ENCODE peak calls at places on chromosomes 1 and 21, in eight cellular contexts. B, I, M, Y, V, G, K and W are unnamed samples.
A peak's percentile ranks its signal among the peaks of the same experiment; 100 is the strongest.

GRCh38 chr21:43298546-43299440 is 128.1 kb downstream of the SIK1 start:
- DNase-seq in G (no peak), M (no peak), V (no peak), I (no peak), K (no peak), Y (no peak), B (no peak), W (no peak)

GRCh38 chr1:3543076-3544049 is 67.9 kb downstream of the MEGF6 start:
- DNase-seq in Y (peak; percentile 82), M (no peak), I (peak; percentile 88), G (no peak), K (no peak), V (no peak), B (peak; percentile 88), W (no peak)

GRCh38 chr1:223714421-223714724 is 2.0 kb downstream of the CAPN2 start:
- DNase-seq in B (no peak), K (no peak), Y (no peak), M (no peak), G (no peak), I (no peak), V (no peak), W (no peak)

GRCh38 chr21:42542596-42542995 is 28.9 kb downstream of the SLC37A1 start:
- DNase-seq in G (no peak), K (no peak), M (no peak), V (no peak), B (no peak), Y (no peak), I (no peak), W (no peak)

GRCh38 chr1:202245391-202245790 is 51.8 kb downstream of the LGR6 start:
- DNase-seq in I (no peak), K (no peak), Y (no peak), V (no peak), B (no peak), G (peak; percentile 7), M (no peak), W (no peak)

GRCh38 chr1:237507005-237507404 is 383.7 kb downstream of the ZP4 start:
- DNase-seq in Y (no peak), B (no peak), G (no peak), M (no peak), V (no peak), K (no peak), I (no peak), W (no peak)

GRCh38 chr1:161173711-161174110 is 3.6 kb downstream of the B4GALT3 start:
- DNase-seq in M (no peak), G (no peak), Y (no peak), V (no peak), K (no peak), I (no peak), B (no peak), W (no peak)

GRCh38 chr1:70504821-70505193 is 93.7 kb downstream of the CTH start:
- DNase-seq in K (no peak), V (no peak), I (no peak), M (no peak), Y (peak; percentile 77), B (peak; percentile 23), G (no peak), W (no peak)

GRCh38 chr1:18581420-18581880 is 49.2 kb upstream of the PAX7 start:
- DNase-seq in V (peak; percentile 60), I (no peak), G (no peak), Y (no peak), B (no peak), K (peak; percentile 52), M (no peak), W (no peak)

GRCh38 chr1:98323906-98324358 is 337.6 kb upstream of the SNX7 start:
- DNase-seq in B (peak; percentile 98), V (no peak), G (no peak), M (no peak), K (no peak), Y (peak; percentile 96), I (peak; percentile 31), W (no peak)

GRCh38 chr1:179821524-179821923 is 56.1 kb downstream of the TOR1AIP2 start:
- DNase-seq in G (no peak), M (no peak), I (no peak), V (no peak), K (no peak), B (no peak), Y (no peak), W (no peak)

GRCh38 chr1:218557731-218558130 is 212.6 kb downstream of the TGFB2 start:
- DNase-seq in G (no peak), K (no peak), B (no peak), I (no peak), Y (peak; percentile 66), M (no peak), V (peak; percentile 48), W (no peak)

GRCh38 chr21:16992448-16992847 is 520.4 kb upstream of the CXADR start:
- DNase-seq in V (no peak), M (no peak), B (no peak), K (no peak), I (no peak), Y (no peak), G (no peak), W (no peak)

GRCh38 chr1:229155472-229155871 is 115.4 kb upstream of the RAB4A start:
- DNase-seq in I (no peak), B (no peak), K (no peak), V (no peak), G (no peak), M (peak; percentile 33), Y (no peak), W (no peak)

GRCh38 chr1:239795289-239795688 is 296.4 kb upstream of the FMN2 start:
- DNase-seq in B (no peak), I (no peak), M (no peak), V (no peak), Y (no peak), K (no peak), G (no peak), W (no peak)

GRCh38 chr1:239786464-239786863 is 305.2 kb upstream of the FMN2 start:
- DNase-seq in Y (no peak), G (no peak), I (no peak), K (no peak), M (no peak), B (no peak), V (no peak), W (peak; percentile 56)

DNA sequence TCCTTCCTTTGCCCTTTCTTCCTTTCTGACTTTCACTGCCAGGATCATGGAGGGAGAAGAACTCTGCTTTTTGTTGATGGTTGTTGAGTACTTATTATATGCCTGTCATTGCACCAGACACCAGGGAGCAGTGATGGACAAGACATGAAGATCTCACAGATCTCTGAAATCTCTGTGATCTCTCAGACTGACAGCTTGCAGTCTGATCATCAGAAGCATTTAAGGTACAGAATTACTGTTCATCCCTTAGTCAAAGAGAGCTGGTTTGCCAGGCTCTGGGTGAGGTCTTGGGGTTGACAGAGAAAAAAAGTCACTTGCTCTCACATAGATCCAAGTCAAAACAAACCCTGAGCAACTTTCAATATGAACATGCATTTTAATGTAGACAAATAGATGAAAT is 299.5 kb upstream of the FMN2 start:
- DNase-seq in I (no peak), G (no peak), Y (no peak), K (no peak), B (no peak), M (no peak), V (no peak), W (no peak)
- TF ChIP-seq CTCF in I (no peak), G (no peak), Y (no peak), K (no peak), B (no peak), M (no peak), V (no peak), W (no peak)

DNA sequence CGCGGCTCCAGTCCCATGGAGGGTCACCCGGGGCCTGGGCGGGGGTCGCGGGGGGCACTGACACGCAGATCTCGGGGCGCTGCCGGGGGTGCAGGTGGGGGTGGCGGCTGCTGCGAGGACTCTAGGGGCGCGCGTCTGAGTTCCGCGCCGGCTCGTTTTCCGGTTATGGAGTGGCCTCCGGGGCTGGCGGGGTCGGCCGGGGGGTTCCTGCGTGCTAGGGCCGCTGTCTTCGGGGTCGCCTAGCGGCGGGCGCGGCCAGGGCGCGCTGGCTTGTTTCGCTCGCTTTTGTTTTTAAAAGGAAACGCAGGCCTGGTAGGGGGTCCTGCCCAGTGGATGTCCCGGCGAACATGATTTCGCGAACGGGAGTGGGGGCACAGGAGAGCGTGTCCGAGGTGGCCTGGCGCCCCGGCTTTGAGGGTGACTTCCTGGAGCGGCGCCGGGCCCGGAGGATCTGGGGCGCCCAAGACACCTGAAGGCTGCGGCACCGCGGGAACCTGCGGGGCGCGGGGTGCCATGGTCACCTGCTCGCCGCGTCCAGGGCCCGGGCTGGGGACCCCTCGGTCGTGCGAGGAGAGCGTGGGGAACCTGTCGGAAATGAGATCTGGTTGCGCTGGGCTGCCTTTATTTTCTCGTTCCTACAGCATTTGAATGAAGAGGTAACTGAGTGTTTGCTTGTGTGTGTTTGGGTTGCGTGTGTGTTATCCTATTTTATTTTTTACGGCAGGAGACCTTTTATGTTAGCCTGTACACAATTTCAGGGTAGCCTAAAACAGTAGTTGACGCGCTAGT is 618 bp downstream of the ETS2 start:
- DNase-seq in B (no peak), Y (no peak), I (no peak), G (peak; percentile 43), K (peak; percentile 27), V (no peak), M (peak; percentile 53), W (no peak)
- TF ChIP-seq CTCF in B (no peak), Y (peak; percentile 16), I (peak; percentile 24), G (no peak), K (peak; percentile 49), V (no peak), M (peak; percentile 31), W (no peak)

GRCh38 chr1:63557365-63557987 is 34.2 kb downstream of the EFCAB7 start:
- DNase-seq in K (no peak), I (no peak), B (no peak), Y (peak; percentile 55), M (no peak), V (peak; percentile 34), G (no peak), W (no peak)
- TF ChIP-seq CTCF in K (peak; percentile 68), I (no peak), B (peak; percentile 67), Y (peak; percentile 80), M (peak; percentile 59), V (peak; percentile 19), G (no peak), W (peak; percentile 44)

GRCh38 chr1:117011334-117011733 is 9.8 kb downstream of the CD101 start:
- DNase-seq in Y (no peak), M (no peak), G (no peak), K (no peak), I (no peak), V (no peak), B (no peak), W (no peak)

GRCh38 chr1:117015701-117016100 is 14.1 kb downstream of the CD101 start:
- DNase-seq in V (no peak), M (no peak), G (no peak), B (no peak), I (no peak), K (no peak), Y (no peak), W (no peak)

GRCh38 chr1:117017062-117017461 is 15.5 kb downstream of the CD101 start:
- DNase-seq in M (no peak), I (no peak), G (no peak), Y (no peak), K (no peak), B (no peak), V (no peak), W (no peak)

GRCh38 chr1:117013310-117013850 is 11.8 kb downstream of the CD101 start:
- DNase-seq in B (no peak), M (no peak), I (no peak), V (no peak), Y (no peak), G (no peak), K (peak; percentile 11), W (no peak)

DNA sequence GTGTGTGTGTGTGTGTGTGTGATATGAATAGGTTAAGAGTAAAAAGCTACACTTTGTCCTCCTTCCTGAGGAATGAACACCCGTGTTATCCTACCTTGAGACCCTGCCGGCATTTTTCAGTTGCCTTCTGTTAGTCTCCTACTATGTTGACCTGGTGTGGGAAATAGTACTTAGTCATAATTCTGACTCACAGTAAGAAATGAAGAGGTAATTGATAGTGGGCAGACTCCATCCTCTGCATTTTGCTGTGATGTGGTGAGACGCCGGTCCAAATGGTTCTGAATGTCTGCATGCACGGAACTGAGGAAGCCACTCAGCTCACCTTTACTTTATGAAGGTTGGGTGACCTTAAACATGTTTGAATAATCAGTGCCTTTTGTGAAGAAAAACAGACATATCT is 12.6 kb downstream of the CD101 start:
- DNase-seq in V (no peak), M (no peak), G (no peak), K (no peak), B (no peak), Y (peak; percentile 28), I (no peak), W (no peak)
- TF ChIP-seq CTCF in V (no peak), M (no peak), G (no peak), K (no peak), B (no peak), Y (no peak), I (no peak), W (no peak)